ENCODE peak calls at places on chromosomes 11 and 22, in seven cellular contexts. A is PC-9, R is upper lobe of right lung, C is WERI-Rb-1, Q is GM23338, F is PC-3, T is neural progenitor cell. D is an unnamed sample. For H3K36me3, the result is how much of the 10 kb centered on the place peaks cover.

GRCh38 chr11:75245356-75246005 is 4.9 kb downstream of the TPBGL start:
- DNase-seq in F (peak), C (peak), A (no peak), R (peak), T (peak), Q (peak), D (no peak)

GRCh38 chr22:17952273-17952801 is 72.0 kb downstream of the MICAL3 start:
- DNase-seq in A (no peak), F (peak), Q (no peak), T (no peak), R (no peak), C (no peak), D (no peak)

GRCh38 chr11:129992161-129992944 is 10.3 kb downstream of the PRDM10 start:
- DNase-seq in C (peak), T (peak), R (no peak), A (peak), Q (peak), F (peak), D (no peak)

GRCh38 chr22:47022475-47022874 is 260.0 kb downstream of the TBC1D22A start:
- DNase-seq in R (no peak), Q (no peak), F (no peak), A (no peak), C (no peak), T (no peak), D (no peak)

GRCh38 chr11:94767701-94768601 is at the start of gene AMOTL1:
- DNase-seq in F (peak), Q (peak), C (peak), A (peak), R (peak), T (peak), D (peak)

GRCh38 chr11:126115820-126116319 is 53.2 kb upstream of the CDON start:
- DNase-seq in T (peak), A (peak), F (peak), Q (peak), C (peak), R (peak), D (peak)

GRCh38 chr22:17910561-17911311 is 113.6 kb downstream of the MICAL3 start:
- DNase-seq in C (peak), Q (peak), T (peak), A (no peak), R (no peak), F (peak), D (no peak)

GRCh38 chr11:65355776-65356393 is 1.3 kb downstream of the TIGD3 start:
- DNase-seq in Q (peak), T (peak), A (no peak), R (peak), F (no peak), C (no peak), D (peak)

GRCh38 chr11:125938418-125938817 is 7.4 kb upstream of the VSIG10L2 start:
- DNase-seq in C (no peak), Q (no peak), T (no peak), F (no peak), A (no peak), R (peak), D (no peak)

GRCh38 chr11:32003335-32003734 is 87.5 kb upstream of the RCN1 start:
- DNase-seq in T (no peak), Q (no peak), R (no peak), A (no peak), C (no peak), F (no peak), D (no peak)

GRCh38 chr11:73465019-73465675 is 88.9 kb downstream of the RELT start:
- DNase-seq in R (no peak), C (peak), A (no peak), F (no peak), T (no peak), Q (no peak), D (no peak)

GRCh38 chr11:61325649-61326414 is 7.1 kb downstream of the DDB1 start:
- DNase-seq in F (no peak), T (no peak), A (no peak), Q (no peak), R (no peak), C (no peak), D (no peak)

GRCh38 chr11:132106336-132106982 is 736.0 kb downstream of the NTM start:
- DNase-seq in Q (no peak), A (no peak), C (peak), F (peak), T (no peak), R (no peak), D (no peak)

GRCh38 chr22:44890416-44891292 is 119.2 kb downstream of the PHF21B start:
- DNase-seq in C (no peak), A (no peak), T (no peak), Q (no peak), F (no peak), R (peak), D (no peak)

GRCh38 chr11:104897891-104898684 is at the start of gene CASP12:
- DNase-seq in C (no peak), A (no peak), Q (no peak), R (no peak), F (no peak), T (no peak), D (no peak)

GRCh38 chr11:35905901-35906661 is 37.8 kb upstream of the LDLRAD3 start:
- DNase-seq in C (no peak), R (no peak), F (peak), A (no peak), Q (no peak), T (no peak), D (no peak)

GRCh38 chr22:21937041-21937820 is 15.4 kb downstream of the PPM1F start:
- DNase-seq in Q (no peak), C (no peak), R (no peak), T (no peak), A (peak), F (peak), D (peak)

GRCh38 chr11:14789879-14790484 is 102.0 kb downstream of the CYP2R1 start:
- DNase-seq in R (no peak), F (peak), T (no peak), A (no peak), Q (no peak), C (no peak), D (no peak)

GRCh38 chr11:198236-198806 is 5.4 kb downstream of the SCGB1C1 start:
- DNase-seq in C (no peak), A (no peak), F (no peak), T (no peak), R (peak), Q (no peak), D (peak)

GRCh38 chr11:130582994-130583393 is 134.5 kb downstream of the ADAMTS15 start:
- DNase-seq in F (no peak), A (no peak), Q (no peak), C (no peak), R (no peak), T (no peak), D (no peak)

GRCh38 chr11:8867035-8867434 is 44.0 kb upstream of the AKIP1 start:
- DNase-seq in F (no peak), A (peak), C (peak), Q (no peak), T (no peak), R (no peak), D (no peak)

GRCh38 chr11:103322861-103323260 is 213.6 kb downstream of the DYNC2H1 start:
- DNase-seq in R (no peak), C (no peak), Q (no peak), T (no peak), A (no peak), F (no peak), D (no peak)

GRCh38 chr11:133477263-133477625 is 55.1 kb downstream of the OPCML start:
- DNase-seq in A (no peak), F (no peak), C (no peak), T (no peak), Q (no peak), R (no peak), D (no peak)

GRCh38 chr11:11391796-11392195 is 38.7 kb upstream of the CSNK2A3 start:
- DNase-seq in F (peak), C (no peak), R (no peak), Q (no peak), A (no peak), T (no peak), D (no peak)

GRCh38 chr22:42068351-42068730 is 2.3 kb downstream of the NAGA start:
- DNase-seq in T (no peak), R (no peak), Q (no peak), A (no peak), F (no peak), C (no peak), D (no peak)

GRCh38 chr22:48319321-48320047 is 1508.2 kb downstream of the BRD1 start:
- DNase-seq in Q (no peak), R (peak), F (no peak), C (no peak), A (no peak), T (no peak), D (peak)

GRCh38 chr11:106691807-106692365 is 326.4 kb downstream of the GUCY1A2 start:
- DNase-seq in C (no peak), F (peak), A (no peak), T (no peak), R (no peak), Q (no peak), D (no peak)

GRCh38 chr11:67421421-67422031 is 6.0 kb downstream of the CARNS1 start:
- DNase-seq in R (no peak), A (no peak), C (no peak), Q (no peak), F (no peak), T (no peak), D (no peak)

GRCh38 chr11:36817336-36817965 is 219.4 kb upstream of the RAG2 start:
- DNase-seq in T (no peak), A (no peak), Q (no peak), F (peak), C (no peak), R (no peak), D (no peak)

GRCh38 chr22:46175631-46176030 is 25.3 kb downstream of the PPARA start:
- DNase-seq in T (no peak), F (peak), Q (no peak), R (no peak), A (no peak), C (no peak), D (no peak)

GRCh38 chr11:22800482-22800881 is 29.1 kb downstream of the SVIP start:
- DNase-seq in C (no peak), R (no peak), T (no peak), Q (no peak), A (no peak), F (no peak), D (no peak)

GRCh38 chr11:76455331-76455730 is 10.5 kb downstream of the EMSY start:
- DNase-seq in Q (peak), A (peak), F (no peak), R (no peak), C (no peak), T (peak), D (no peak)

GRCh38 chr22:19169002-19169946 is 9.3 kb downstream of the SLC25A1 start:
- DNase-seq in T (peak), C (peak), F (no peak), R (no peak), Q (no peak), A (no peak), D (no peak)

GRCh38 chr11:77287615-77288273 is 13.7 kb downstream of the GDPD4 start:
- DNase-seq in C (no peak), F (peak), R (no peak), T (no peak), Q (no peak), A (peak), D (no peak)

GRCh38 chr11:80362578-80362977 is 921.7 kb upstream of the TENM4 start:
- DNase-seq in F (peak), R (no peak), C (no peak), T (no peak), Q (no peak), A (no peak), D (no peak)

GRCh38 chr22:43166132-43166930 is 15.0 kb downstream of the TSPO start:
- DNase-seq in F (no peak), A (no peak), Q (peak), T (no peak), C (peak), R (no peak), D (no peak)

DNA sequence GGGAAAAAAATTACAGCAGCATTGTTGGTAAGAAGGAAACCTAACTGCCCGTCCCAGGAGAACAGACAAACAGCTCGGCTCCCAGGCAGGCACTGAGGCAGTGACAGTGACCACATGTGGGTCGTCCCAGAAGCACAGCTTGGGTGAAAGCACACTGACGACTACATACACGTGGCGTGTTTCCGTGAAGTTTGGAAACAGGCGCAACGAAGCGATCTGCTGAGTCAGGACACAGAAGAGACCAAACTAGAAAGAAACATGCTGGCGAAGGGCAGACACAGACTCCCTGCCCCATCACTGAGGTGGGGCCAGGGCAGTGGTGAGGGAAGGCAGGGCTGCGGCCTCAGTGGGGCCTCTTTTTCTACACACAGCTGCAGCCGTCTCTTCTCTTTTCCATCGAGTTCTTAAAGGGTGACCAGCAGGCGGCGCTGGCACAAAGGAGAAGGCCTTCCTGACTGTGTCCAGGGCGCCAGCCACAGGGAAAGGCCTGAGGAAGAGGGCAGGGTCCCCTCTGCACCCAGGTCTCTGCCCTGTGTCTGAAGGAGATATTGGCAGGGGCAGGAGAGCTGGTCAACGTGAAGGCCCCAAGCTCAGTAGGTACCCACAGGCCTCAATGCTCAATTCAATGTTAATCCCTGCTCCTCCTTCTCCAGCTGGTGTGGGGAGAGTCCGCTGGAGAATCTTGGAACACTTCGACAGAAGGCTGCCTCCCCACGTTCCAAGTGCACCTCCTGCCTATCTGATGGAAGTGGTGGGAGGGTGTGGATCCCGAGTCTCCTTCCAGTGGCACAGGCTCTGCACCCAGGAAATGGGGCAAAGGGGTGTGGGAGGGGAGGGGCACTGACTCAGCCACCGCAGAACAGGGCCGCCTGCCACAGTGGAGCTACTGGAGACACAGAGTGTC is 19.9 kb downstream of the CARS1 start:
- DNase-seq in Q (peak), T (peak), R (peak), A (peak), F (peak), C (peak), D (peak)
- H3K27ac ChIP-seq in Q (no peak), T (no peak), R (peak), A (no peak), F (peak), C (peak), D (peak)

GRCh38 chr11:44208976-44209603 is 100.8 kb downstream of the ALX4 start:
- DNase-seq in C (no peak), F (no peak), A (no peak), R (no peak), T (no peak), Q (no peak), D (no peak)
- H3K36me3 ChIP-seq in C (under half), F (under half), A (under half), R (under half), T (under half), Q (under half), D (under half)

DNA sequence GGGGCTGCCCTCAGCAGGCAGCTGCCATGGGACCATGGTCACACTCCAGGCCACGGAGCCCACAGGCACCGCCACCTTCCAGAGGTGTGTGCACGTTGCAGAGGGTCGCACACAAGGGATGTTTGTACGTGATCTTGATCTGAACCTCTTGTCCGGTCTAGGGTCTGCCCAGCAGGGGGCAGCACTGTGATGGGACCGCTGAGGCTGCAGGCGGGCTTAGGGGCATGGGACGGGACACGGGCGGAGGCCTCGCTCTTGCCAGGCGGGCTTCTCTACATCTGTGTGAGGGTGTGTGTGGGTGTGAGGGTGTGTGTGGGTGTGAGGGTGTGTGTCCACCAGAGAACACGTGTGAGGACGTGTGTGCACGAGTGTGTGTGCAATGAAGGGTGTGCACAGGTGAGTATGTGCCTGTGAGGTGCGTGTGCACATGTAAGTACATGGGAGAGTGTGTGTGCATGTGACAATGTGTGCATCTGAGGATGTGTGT is 52.4 kb downstream of the CACNA1I start:
- DNase-seq in R (peak), F (peak), Q (peak), A (peak), T (peak), C (peak), D (peak)
- TF ChIP-seq CTCF in R (peak), F (peak), Q (peak), A (peak), T (peak), C (peak), D (peak)

DNA sequence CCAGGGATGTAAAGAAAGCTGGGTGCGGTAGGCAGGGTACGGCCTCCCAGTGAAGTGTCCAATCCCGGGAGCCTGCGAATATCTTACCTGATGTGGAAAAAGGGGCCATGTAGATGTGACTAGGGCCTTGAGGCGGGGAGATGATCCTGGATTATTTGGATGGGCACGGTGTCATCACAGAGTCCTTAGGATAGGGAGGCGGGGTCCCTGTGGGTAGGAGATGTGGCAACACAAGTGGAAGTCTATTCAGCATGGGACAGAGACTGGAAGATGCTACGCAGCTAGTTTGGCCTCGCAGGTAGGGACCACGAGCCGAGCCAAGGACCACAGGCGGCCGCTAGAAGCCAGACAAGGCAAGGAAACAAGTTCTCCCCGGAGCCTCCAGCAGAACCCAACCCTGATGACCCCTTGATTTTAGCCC is 46.4 kb upstream of the SHANK2 start:
- DNase-seq in R (peak), T (no peak), A (no peak), C (no peak), F (no peak), Q (no peak), D (no peak)
- H3K27ac ChIP-seq in R (no peak), T (no peak), A (peak), C (no peak), F (peak), Q (no peak), D (no peak)

GRCh38 chr11:71988050-71988449 is 10.7 kb upstream of the IL18BP start:
- DNase-seq in C (no peak), F (peak), A (no peak), R (no peak), T (no peak), Q (no peak), D (no peak)
- H3K36me3 ChIP-seq in C (half or more), F (under half), A (under half), R (under half), T (under half), Q (under half), D (under half)

GRCh38 chr11:119055901-119056300 is 1.1 kb downstream of the HYOU1 start:
- DNase-seq in R (no peak), C (no peak), F (peak), Q (peak), T (peak), A (no peak), D (no peak)
- TF ChIP-seq CTCF in R (no peak), C (no peak), F (peak), Q (no peak), T (no peak), A (peak), D (no peak)

DNA sequence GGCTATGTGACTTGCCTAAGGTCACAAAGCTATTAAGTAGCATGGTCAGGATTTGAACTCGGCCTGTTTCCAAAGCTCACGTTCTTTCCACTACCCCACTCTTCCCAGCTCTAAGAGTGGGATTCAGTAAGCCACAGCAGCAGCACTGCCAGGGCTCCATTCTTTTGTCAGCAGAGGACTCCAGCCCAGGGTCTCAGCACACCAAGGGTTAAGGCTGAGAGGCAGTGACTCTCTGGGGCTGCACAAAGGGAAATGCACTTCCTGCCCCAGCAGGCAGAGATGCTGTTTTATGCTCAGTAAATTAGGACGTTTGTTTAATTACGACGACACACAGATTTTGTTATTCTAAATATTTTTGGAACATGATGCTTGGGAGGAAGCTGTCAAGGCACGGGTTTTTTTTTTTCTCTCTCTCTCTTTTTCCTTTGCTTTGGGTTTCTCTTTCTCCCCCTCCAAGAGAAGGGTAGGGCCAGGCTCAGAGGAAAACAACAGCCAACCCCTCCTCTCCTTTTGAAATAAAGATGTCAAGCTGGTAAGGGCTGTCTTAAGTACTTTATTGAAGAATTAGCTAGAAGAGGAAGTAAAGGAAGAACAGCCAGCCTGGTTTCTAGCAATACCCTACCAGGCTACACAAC is 2.9 kb downstream of the MYH9 start:
- DNase-seq in T (peak), A (no peak), C (no peak), F (no peak), Q (peak), R (no peak), D (no peak)
- H3K27ac ChIP-seq in T (peak), A (peak), C (no peak), F (peak), Q (peak), R (peak), D (peak)

GRCh38 chr11:1291295-1292017 is 18.0 kb downstream of the TOLLIP start:
- DNase-seq in F (no peak), A (no peak), R (peak), C (no peak), T (no peak), Q (no peak), D (peak)
- H3K36me3 ChIP-seq in F (under half), A (under half), R (half or more), C (under half), T (under half), Q (under half), D (half or more)